ENCODE peak calls at places on chromosome 2, in seven cellular contexts. L is adrenal gland, B is HuH-7.5, U is amniotic stem cell, P is osteoblast, W is PC-9, Y is H54. M is an unnamed sample.

GRCh38 chr2:62471816-62472215 is 34.2 kb downstream of the TMEM17 start:
- DNase-seq in P (no peak), W (no peak), B (no peak), U (no peak), Y (no peak), L (no peak), M (no peak)

GRCh38 chr2:161576421-161576820 is 47.8 kb upstream of the SLC4A10 start:
- DNase-seq in W (no peak), P (no peak), B (no peak), Y (no peak), U (no peak), L (no peak), M (no peak)

GRCh38 chr2:158666969-158667368 is 128.1 kb upstream of the DAPL1 start:
- DNase-seq in U (no peak), P (no peak), Y (no peak), B (no peak), L (no peak), W (no peak), M (no peak)

GRCh38 chr2:57075226-57075625 is 891.4 kb downstream of the CCDC85A start:
- DNase-seq in B (no peak), W (no peak), L (no peak), U (no peak), P (no peak), Y (no peak), M (no peak)

GRCh38 chr2:12918841-12919445 is 202.2 kb downstream of the TRIB2 start:
- DNase-seq in B (no peak), U (no peak), W (no peak), L (peak; percentile 84), Y (no peak), P (peak; percentile 71), M (no peak)

GRCh38 chr2:12857891-12858290 is 141.2 kb downstream of the TRIB2 start:
- DNase-seq in W (peak; percentile 59), P (no peak), B (no peak), L (no peak), Y (no peak), U (no peak), M (no peak)

GRCh38 chr2:138373993-138374408 is 127.6 kb upstream of the SPOPL start:
- DNase-seq in U (peak; percentile 30), L (no peak), W (no peak), B (no peak), P (peak; percentile 52), Y (no peak), M (peak; percentile 27)

GRCh38 chr2:239337122-239337876 is 63.5 kb downstream of the HDAC4 start:
- DNase-seq in L (no peak), B (no peak), Y (no peak), P (no peak), U (no peak), W (no peak), M (no peak)

GRCh38 chr2:222310747-222311320 is 12.0 kb upstream of the PAX3 start:
- DNase-seq in L (no peak), U (no peak), Y (no peak), W (no peak), P (no peak), B (no peak), M (no peak)

GRCh38 chr2:238939074-238939473 is 91.2 kb downstream of the TWIST2 start:
- DNase-seq in B (no peak), P (peak; percentile 88), Y (no peak), W (no peak), L (peak; percentile 67), U (no peak), M (no peak)

GRCh38 chr2:27133195-27133875 is 1.1 kb downstream of the PREB start:
- DNase-seq in U (no peak), P (no peak), L (no peak), B (no peak), Y (no peak), W (no peak), M (no peak)

GRCh38 chr2:186339716-186340115 is 146.3 kb upstream of the ZC3H15 start:
- DNase-seq in L (no peak), Y (no peak), P (no peak), B (no peak), W (no peak), U (no peak), M (no peak)

GRCh38 chr2:98883780-98884211 is 52.2 kb downstream of the CRACDL start:
- DNase-seq in U (no peak), W (no peak), L (no peak), Y (no peak), P (no peak), B (no peak), M (no peak)

GRCh38 chr2:194395818-194396217 is 1261.2 kb upstream of the SLC39A10 start:
- DNase-seq in B (no peak), L (no peak), U (no peak), W (no peak), Y (no peak), P (no peak), M (no peak)

GRCh38 chr2:177772529-177772928 is 300.0 kb downstream of the PDE11A start:
- DNase-seq in Y (no peak), L (no peak), U (no peak), W (no peak), B (no peak), P (no peak), M (peak; percentile 18)

GRCh38 chr2:831225-831536 is 119.5 kb upstream of the SNTG2 start:
- DNase-seq in U (no peak), P (no peak), W (no peak), L (no peak), B (no peak), Y (no peak), M (no peak)

GRCh38 chr2:109516445-109517117 is 97.2 kb downstream of the SEPTIN10 start:
- DNase-seq in P (peak; percentile 96), B (peak; percentile 88), Y (peak; percentile 94), L (no peak), U (no peak), W (no peak), M (no peak)

GRCh38 chr2:138312061-138312460 is 189.5 kb upstream of the SPOPL start:
- DNase-seq in W (no peak), L (no peak), B (no peak), Y (no peak), U (no peak), P (no peak), M (no peak)

GRCh38 chr2:176100547-176101140 is 1.0 kb downstream of the HOXD12 start:
- DNase-seq in U (no peak), B (no peak), P (no peak), L (no peak), W (no peak), Y (no peak), M (no peak)

GRCh38 chr2:138779451-138780440 is at the start of gene NXPH2:
- DNase-seq in L (no peak), Y (no peak), P (peak; percentile 62), W (no peak), U (no peak), B (peak; percentile 25), M (no peak)

M was measured in Panc1.